ENCODE peak calls at places on chromosomes 11 and 22, in nine cellular contexts. One of them, this sample, is unnamed.

GRCh38 chr11:71420455-71421241 is 27.5 kb downstream of the DHCR7 start:
- DNase-seq in mesothelial cell of epicardium: no peak
- DNase-seq in esophagus squamous epithelium: no peak
- DNase-seq in activated T-helper 1 cell treated with anti-CD3 and anti-CD28 coated beads, Interleukin-2, amount 50 U/mL, for 16 hours: no peak
- DNase-seq in KG1: peak; percentile 4
- DNase-seq in stimulated activated naive B cell treated with anti-CD40 and anti-IgM and Interleukin-4, amounts not matched to agents 10 μg/mL and 1 μg/mL and 100 μg/mL, for 72 hours: no peak
- DNase-seq in effector memory CD4-positive, alpha-beta T cell: no peak
- DNase-seq in caudate nucleus: peak; percentile 52
- DNase-seq in Jurkat, Clone E6-1: peak; percentile 69
- DNase-seq in this sample: no peak

GRCh38 chr11:99015634-99016454 is 4.9 kb upstream of the CNTN5 start:
- DNase-seq in mesothelial cell of epicardium: no peak
- DNase-seq in esophagus squamous epithelium: no peak
- DNase-seq in activated T-helper 1 cell treated with anti-CD3 and anti-CD28 coated beads, Interleukin-2, amount 50 U/mL, for 16 hours: no peak
- DNase-seq in KG1: peak; percentile 48
- DNase-seq in stimulated activated naive B cell treated with anti-CD40 and anti-IgM and Interleukin-4, amounts not matched to agents 10 μg/mL and 1 μg/mL and 100 μg/mL, for 72 hours: no peak
- DNase-seq in effector memory CD4-positive, alpha-beta T cell: no peak
- DNase-seq in caudate nucleus: peak; percentile 35
- DNase-seq in Jurkat, Clone E6-1: peak; percentile 35
- DNase-seq in this sample: no peak

GRCh38 chr22:39215430-39216142 is 29.2 kb downstream of the PDGFB start:
- DNase-seq in mesothelial cell of epicardium: no peak
- DNase-seq in esophagus squamous epithelium: no peak
- DNase-seq in activated T-helper 1 cell treated with anti-CD3 and anti-CD28 coated beads, Interleukin-2, amount 50 U/mL, for 16 hours: no peak
- DNase-seq in KG1: no peak
- DNase-seq in stimulated activated naive B cell treated with anti-CD40 and anti-IgM and Interleukin-4, amounts not matched to agents 10 μg/mL and 1 μg/mL and 100 μg/mL, for 72 hours: no peak
- DNase-seq in effector memory CD4-positive, alpha-beta T cell: peak; percentile 14
- DNase-seq in caudate nucleus: no peak
- DNase-seq in Jurkat, Clone E6-1: peak; percentile 22
- DNase-seq in this sample: no peak

GRCh38 chr22:43004362-43005035 is 10.4 kb downstream of the PACSIN2 start:
- DNase-seq in mesothelial cell of epicardium: no peak
- DNase-seq in esophagus squamous epithelium: no peak
- DNase-seq in activated T-helper 1 cell treated with anti-CD3 and anti-CD28 coated beads, Interleukin-2, amount 50 U/mL, for 16 hours: no peak
- DNase-seq in KG1: peak; percentile 23
- DNase-seq in stimulated activated naive B cell treated with anti-CD40 and anti-IgM and Interleukin-4, amounts not matched to agents 10 μg/mL and 1 μg/mL and 100 μg/mL, for 72 hours: no peak
- DNase-seq in effector memory CD4-positive, alpha-beta T cell: no peak
- DNase-seq in caudate nucleus: no peak
- DNase-seq in Jurkat, Clone E6-1: no peak
- DNase-seq in this sample: no peak

GRCh38 chr11:116909245-116909644 is 71.8 kb upstream of the APOA1 start:
- DNase-seq in mesothelial cell of epicardium: no peak
- DNase-seq in esophagus squamous epithelium: no peak
- DNase-seq in activated T-helper 1 cell treated with anti-CD3 and anti-CD28 coated beads, Interleukin-2, amount 50 U/mL, for 16 hours: no peak
- DNase-seq in KG1: no peak
- DNase-seq in stimulated activated naive B cell treated with anti-CD40 and anti-IgM and Interleukin-4, amounts not matched to agents 10 μg/mL and 1 μg/mL and 100 μg/mL, for 72 hours: no peak
- DNase-seq in effector memory CD4-positive, alpha-beta T cell: no peak
- DNase-seq in caudate nucleus: no peak
- DNase-seq in Jurkat, Clone E6-1: no peak
- DNase-seq in this sample: no peak

GRCh38 chr11:18485905-18486528 is 30.4 kb downstream of the LDHAL6A start:
- DNase-seq in mesothelial cell of epicardium: no peak
- DNase-seq in esophagus squamous epithelium: no peak
- DNase-seq in activated T-helper 1 cell treated with anti-CD3 and anti-CD28 coated beads, Interleukin-2, amount 50 U/mL, for 16 hours: no peak
- DNase-seq in KG1: no peak
- DNase-seq in stimulated activated naive B cell treated with anti-CD40 and anti-IgM and Interleukin-4, amounts not matched to agents 10 μg/mL and 1 μg/mL and 100 μg/mL, for 72 hours: peak; percentile 13
- DNase-seq in effector memory CD4-positive, alpha-beta T cell: no peak
- DNase-seq in caudate nucleus: no peak
- DNase-seq in Jurkat, Clone E6-1: no peak
- DNase-seq in this sample: no peak

GRCh38 chr22:23218867-23219251 is 38.5 kb downstream of the BCR start:
- DNase-seq in mesothelial cell of epicardium: no peak
- DNase-seq in esophagus squamous epithelium: no peak
- DNase-seq in activated T-helper 1 cell treated with anti-CD3 and anti-CD28 coated beads, Interleukin-2, amount 50 U/mL, for 16 hours: no peak
- DNase-seq in KG1: no peak
- DNase-seq in stimulated activated naive B cell treated with anti-CD40 and anti-IgM and Interleukin-4, amounts not matched to agents 10 μg/mL and 1 μg/mL and 100 μg/mL, for 72 hours: no peak
- DNase-seq in effector memory CD4-positive, alpha-beta T cell: no peak
- DNase-seq in caudate nucleus: no peak
- DNase-seq in Jurkat, Clone E6-1: no peak
- DNase-seq in this sample: peak; percentile 49

GRCh38 chr11:135033545-135033944 is 621.5 kb upstream of the B3GAT1 start:
- DNase-seq in mesothelial cell of epicardium: no peak
- DNase-seq in esophagus squamous epithelium: no peak
- DNase-seq in activated T-helper 1 cell treated with anti-CD3 and anti-CD28 coated beads, Interleukin-2, amount 50 U/mL, for 16 hours: no peak
- DNase-seq in KG1: no peak
- DNase-seq in stimulated activated naive B cell treated with anti-CD40 and anti-IgM and Interleukin-4, amounts not matched to agents 10 μg/mL and 1 μg/mL and 100 μg/mL, for 72 hours: no peak
- DNase-seq in effector memory CD4-positive, alpha-beta T cell: no peak
- DNase-seq in caudate nucleus: peak; percentile 52
- DNase-seq in Jurkat, Clone E6-1: no peak
- DNase-seq in this sample: no peak

GRCh38 chr22:39364646-39365405 is 15.0 kb downstream of the SYNGR1 start:
- DNase-seq in mesothelial cell of epicardium: no peak
- DNase-seq in esophagus squamous epithelium: no peak
- DNase-seq in activated T-helper 1 cell treated with anti-CD3 and anti-CD28 coated beads, Interleukin-2, amount 50 U/mL, for 16 hours: no peak
- DNase-seq in KG1: no peak
- DNase-seq in stimulated activated naive B cell treated with anti-CD40 and anti-IgM and Interleukin-4, amounts not matched to agents 10 μg/mL and 1 μg/mL and 100 μg/mL, for 72 hours: no peak
- DNase-seq in effector memory CD4-positive, alpha-beta T cell: no peak
- DNase-seq in caudate nucleus: no peak
- DNase-seq in Jurkat, Clone E6-1: no peak
- DNase-seq in this sample: no peak

GRCh38 chr11:122686106-122686505 is 30.6 kb downstream of the UBASH3B start:
- DNase-seq in mesothelial cell of epicardium: no peak
- DNase-seq in esophagus squamous epithelium: no peak
- DNase-seq in activated T-helper 1 cell treated with anti-CD3 and anti-CD28 coated beads, Interleukin-2, amount 50 U/mL, for 16 hours: no peak
- DNase-seq in KG1: no peak
- DNase-seq in stimulated activated naive B cell treated with anti-CD40 and anti-IgM and Interleukin-4, amounts not matched to agents 10 μg/mL and 1 μg/mL and 100 μg/mL, for 72 hours: no peak
- DNase-seq in effector memory CD4-positive, alpha-beta T cell: no peak
- DNase-seq in caudate nucleus: no peak
- DNase-seq in Jurkat, Clone E6-1: no peak
- DNase-seq in this sample: no peak